ENCODE peak calls at places on chromosome X, in four cellular contexts. Y, J, Q and V are unnamed samples.

GRCh38 chrX:110665636-110666035 is 130.0 kb downstream of the CHRDL1 start:
- DNase-seq in Y (peak), J (peak), Q (peak), V (no peak)

GRCh38 chrX:128931071-128931470 is 592.2 kb downstream of the SMARCA1 start:
- DNase-seq in Q (no peak), Y (no peak), J (no peak), V (no peak)

GRCh38 chrX:22063284-22063683 is 31.2 kb downstream of the PHEX start:
- DNase-seq in Y (no peak), Q (no peak), J (no peak), V (peak)

GRCh38 chrX:27565992-27566391 is 24.2 kb upstream of the DCAF8L2 start:
- DNase-seq in Q (no peak), J (peak), Y (peak), V (no peak)

GRCh38 chrX:73830489-73831414 is 267.8 kb downstream of the CHIC1 start:
- DNase-seq in Q (no peak), J (no peak), Y (no peak), V (no peak)

GRCh38 chrX:154327026-154327820 is 31.6 kb downstream of the TKTL1 start:
- DNase-seq in Q (no peak), J (no peak), Y (no peak), V (no peak)

GRCh38 chrX:20181563-20182329 is 40.1 kb upstream of the EIF1AX start:
- DNase-seq in Q (no peak), Y (no peak), J (no peak), V (no peak)

GRCh38 chrX:8748855-8749254 is 16.9 kb upstream of the ANOS1 start:
- DNase-seq in Y (peak), J (peak), Q (no peak), V (no peak)

GRCh38 chrX:136954930-136955329 is 74.4 kb upstream of the RBMX start:
- DNase-seq in Y (no peak), J (peak), Q (no peak), V (no peak)

GRCh38 chrX:72409993-72410392 is 104.3 kb upstream of the CITED1 start:
- DNase-seq in Y (no peak), Q (no peak), J (no peak), V (no peak)

GRCh38 chrX:14697453-14697852 is 168.1 kb downstream of the GLRA2 start:
- DNase-seq in Y (no peak), Q (peak), J (no peak), V (no peak)

GRCh38 chrX:18173494-18174180 is 47.0 kb downstream of the BEND2 start:
- DNase-seq in Q (no peak), J (no peak), Y (no peak), V (no peak)

GRCh38 chrX:10007604-10008003 is 40.4 kb downstream of the CLDN34 start:
- DNase-seq in Y (no peak), J (peak), Q (no peak), V (no peak)

GRCh38 chrX:10512741-10513140 is 107.6 kb downstream of the MID1 start:
- DNase-seq in Q (no peak), J (no peak), Y (no peak), V (no peak)

GRCh38 chrX:151801980-151802379 is 67.4 kb downstream of the CNGA2 start:
- DNase-seq in J (no peak), Q (no peak), Y (no peak), V (no peak)

GRCh38 chrX:150896632-150897031 is 1.8 kb downstream of the CD99L2 start:
- DNase-seq in J (no peak), Y (no peak), Q (no peak), V (no peak)

GRCh38 chrX:30248854-30249253 is 1.9 kb downstream of the MAGEB1 start:
- DNase-seq in Y (no peak), Q (no peak), J (no peak), V (no peak)

GRCh38 chrX:105876658-105877057 is 54.3 kb downstream of the NRK start:
- DNase-seq in J (peak), Y (no peak), Q (no peak), V (no peak)

GRCh38 chrX:13101439-13102139 is 57.2 kb upstream of the FAM9C start:
- DNase-seq in J (peak), Q (peak), Y (peak), V (peak)

GRCh38 chrX:71052721-71053120 is 15.4 kb downstream of the SNX12 start:
- DNase-seq in Y (no peak), J (no peak), Q (no peak), V (no peak)

GRCh38 chrX:19179389-19179788 is 57.1 kb upstream of the ADGRG2 start:
- DNase-seq in Y (no peak), Q (no peak), J (no peak), V (no peak)

GRCh38 chrX:22323541-22323940 is 50.8 kb downstream of the CBLL2 start:
- DNase-seq in Q (no peak), J (peak), Y (peak), V (no peak)

GRCh38 chrX:84188320-84188834 is 378 bp upstream of the RPS6KA6 start:
- DNase-seq in Q (peak), Y (peak), J (peak), V (no peak)

GRCh38 chrX:150224676-150225075 is 138.4 kb upstream of the MAMLD1 start:
- DNase-seq in Q (no peak), J (no peak), Y (no peak), V (no peak)

GRCh38 chrX:22206781-22207180 is 65.9 kb upstream of the CBLL2 start:
- DNase-seq in J (no peak), Y (no peak), Q (no peak), V (no peak)

DNA sequence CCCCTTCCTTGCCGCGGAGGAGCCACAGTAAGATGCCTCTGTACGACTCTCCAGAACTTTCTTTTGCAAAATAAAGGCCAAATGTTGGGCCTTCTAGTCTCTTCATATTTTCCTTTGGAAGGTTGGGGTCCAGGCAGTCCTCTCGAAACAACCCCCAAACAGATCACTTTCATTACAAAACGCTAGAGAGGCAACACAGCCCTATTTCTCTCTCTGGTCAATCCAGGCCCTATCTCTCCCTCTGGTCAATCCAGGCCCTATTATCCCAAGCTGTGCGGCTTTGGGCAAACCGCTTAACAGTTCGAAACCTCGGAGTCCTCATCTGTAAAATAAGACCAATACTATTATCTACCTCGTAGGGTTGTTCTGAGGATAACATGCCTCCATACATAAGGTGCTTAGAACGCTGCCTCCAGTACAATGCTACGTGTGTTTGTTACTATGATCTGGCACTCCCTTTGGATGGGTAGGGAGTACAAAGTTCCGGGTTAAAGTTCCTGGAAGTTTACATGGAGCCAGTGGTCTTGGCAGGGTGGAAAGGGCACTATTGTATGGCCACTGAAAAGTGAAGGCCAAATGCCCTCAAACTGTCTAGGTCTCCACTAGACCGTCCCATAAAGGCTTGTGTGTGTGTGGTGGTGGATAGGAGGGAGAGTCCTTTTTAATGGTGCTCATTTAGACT is 75.4 kb upstream of the BCOR start:
- DNase-seq in J (no peak), Y (no peak), Q (no peak), V (no peak)
- H3K4me3 ChIP-seq in J (no peak), Y (no peak), Q (peak), V (peak)

DNA sequence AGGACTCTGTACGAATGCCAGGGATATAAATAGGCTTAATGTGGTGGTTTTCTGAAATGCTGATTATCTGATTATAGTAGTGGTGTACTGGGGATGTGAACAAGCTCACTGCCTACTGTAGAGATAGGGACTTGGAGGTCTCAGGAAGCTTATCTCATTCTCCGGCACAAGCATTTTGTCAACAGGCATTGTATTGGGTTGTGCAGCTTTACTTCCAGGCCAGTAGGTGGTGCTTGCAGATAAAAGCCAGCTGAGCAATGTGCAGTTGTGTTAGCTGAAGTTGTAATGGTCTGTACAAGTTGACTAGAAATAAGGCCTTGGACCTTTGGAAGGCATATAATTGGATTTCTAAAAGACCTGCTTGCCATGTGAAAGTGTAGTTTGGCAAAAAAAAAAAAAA is 49.5 kb upstream of the TMLHE start:
- DNase-seq in Q (no peak), Y (no peak), J (no peak), V (no peak)
- TF ChIP-seq CTCF in Q (no peak), Y (peak), J (no peak), V (peak)

GRCh38 chrX:122241959-122242358 is 942.1 kb upstream of the GRIA3 start:
- DNase-seq in Q (no peak), J (no peak), Y (no peak), V (no peak)
- H3K4me3 ChIP-seq in Q (no peak), J (no peak), Y (no peak), V (no peak)

DNA sequence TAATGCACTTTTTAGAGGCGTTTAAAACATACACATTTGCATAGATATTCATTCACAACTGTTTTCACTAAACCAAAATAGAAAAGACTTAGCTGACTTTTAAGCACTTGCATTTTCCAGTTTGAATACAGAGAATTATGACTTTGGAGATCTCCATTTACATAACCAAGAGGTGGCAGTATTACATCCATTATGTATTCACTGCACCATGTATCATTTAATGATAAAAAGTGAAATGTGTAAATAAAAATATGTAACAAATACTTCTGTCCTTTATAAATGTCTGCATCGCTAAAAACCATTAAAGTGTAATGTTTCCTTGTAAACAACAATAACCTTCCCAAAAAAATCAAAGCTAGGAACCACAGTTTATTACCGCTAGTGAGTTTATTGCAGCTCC is 413.2 kb downstream of the FGF13 start:
- DNase-seq in J (no peak), Q (no peak), Y (no peak), V (no peak)
- TF ChIP-seq CTCF in J (no peak), Q (no peak), Y (no peak), V (no peak)

GRCh38 chrX:97895751-97896150 is 1012.0 kb downstream of the RPA4 start:
- DNase-seq in Q (no peak), Y (no peak), J (peak), V (no peak)

GRCh38 chrX:97898798-97899197 is 1015.1 kb downstream of the RPA4 start:
- DNase-seq in Y (no peak), Q (no peak), J (peak), V (peak)

GRCh38 chrX:97897998-97898397 is 1014.3 kb downstream of the RPA4 start:
- DNase-seq in Q (no peak), Y (no peak), J (no peak), V (no peak)
- H3K4me3 ChIP-seq in Q (no peak), Y (no peak), J (no peak), V (no peak)